ENCODE peak calls at places on chromosomes 12 and 14, in six cellular contexts. D is activated CD8-positive, alpha-beta memory T cell treated with anti-CD3 and anti-CD28 coated beads for 24 hours; O is stimulated activated CD4-positive, alpha-beta T cell treated with anti-CD3 and anti-CD28 coated beads, Interleukin-15, amount 100 ng/mL, for 48 hours; N is naive thymus-derived CD4-positive, alpha-beta T cell; Q is stimulated activated naive CD4-positive, alpha-beta T cell; H is globus pallidus. G is an unnamed sample.

GRCh38 chr12:82329508-82329907 is 28.7 kb downstream of the CCDC59 start:
- DNase-seq in N (no peak), D (no peak), O (no peak), H (no peak), Q (no peak), G (no peak)

GRCh38 chr14:50354527-50354926 is 42.2 kb downstream of the CDKL1 start:
- DNase-seq in H (no peak), Q (no peak), N (no peak), D (no peak), O (no peak), G (no peak)

GRCh38 chr12:130775953-130776856 is 60.1 kb upstream of the RIMBP2 start:
- DNase-seq in D (peak), N (no peak), O (peak), Q (peak), H (peak), G (no peak)

GRCh38 chr14:104804481-104805325 is 3.8 kb downstream of the ZBTB42 start:
- DNase-seq in O (no peak), H (no peak), N (no peak), D (no peak), Q (no peak), G (no peak)

GRCh38 chr12:85405781-85406522 is 125.9 kb downstream of the ALX1 start:
- DNase-seq in D (no peak), Q (no peak), H (no peak), O (no peak), N (no peak), G (no peak)

GRCh38 chr14:56216631-56217379 is 98.6 kb downstream of the PELI2 start:
- DNase-seq in Q (no peak), H (peak), N (no peak), O (no peak), D (no peak), G (no peak)

GRCh38 chr12:49537709-49538601 is 875 bp upstream of the KCNH3 start:
- DNase-seq in H (no peak), Q (peak), O (no peak), N (peak), D (peak), G (no peak)

GRCh38 chr12:7113389-7113871 is 4.4 kb upstream of the C1RL start:
- DNase-seq in N (peak), O (no peak), Q (peak), D (peak), H (no peak), G (peak)

GRCh38 chr12:40105265-40105514 is 691 bp downstream of the SLC2A13 start:
- DNase-seq in N (no peak), H (no peak), O (no peak), Q (no peak), D (no peak), G (no peak)

GRCh38 chr12:47885012-47885501 is 19.7 kb downstream of the VDR start:
- DNase-seq in D (peak), Q (no peak), H (no peak), N (no peak), O (peak), G (peak)

GRCh38 chr12:75623631-75624118 is 112.3 kb upstream of the KRR1 start:
- DNase-seq in H (peak), D (no peak), N (no peak), O (no peak), Q (no peak), G (no peak)